ENCODE peak calls at places on chromosome 6, in six cellular contexts. One of them, this sample, is unnamed.

GRCh38 chr6:144064402-144064830 is 31.0 kb downstream of the SF3B5 start:
- DNase-seq in skeletal muscle cell: no peak
- DNase-seq in effector memory CD4-positive, alpha-beta T cell: peak
- DNase-seq in ELR: peak
- DNase-seq in caudate nucleus: no peak
- DNase-seq in coronary artery: no peak
- DNase-seq in this sample: peak

GRCh38 chr6:88449770-88450169 is 283.6 kb upstream of the CNR1 start:
- DNase-seq in skeletal muscle cell: no peak
- DNase-seq in effector memory CD4-positive, alpha-beta T cell: no peak
- DNase-seq in ELR: no peak
- DNase-seq in caudate nucleus: no peak
- DNase-seq in coronary artery: no peak
- DNase-seq in this sample: no peak

GRCh38 chr6:136547336-136547735 is 2.9 kb downstream of the MAP7 start:
- DNase-seq in skeletal muscle cell: no peak
- DNase-seq in effector memory CD4-positive, alpha-beta T cell: no peak
- DNase-seq in ELR: peak
- DNase-seq in caudate nucleus: no peak
- DNase-seq in coronary artery: no peak
- DNase-seq in this sample: no peak

GRCh38 chr6:150373260-150373701 is 4.5 kb downstream of the IYD start:
- DNase-seq in skeletal muscle cell: peak
- DNase-seq in effector memory CD4-positive, alpha-beta T cell: no peak
- DNase-seq in ELR: no peak
- DNase-seq in caudate nucleus: no peak
- DNase-seq in coronary artery: no peak
- DNase-seq in this sample: no peak

GRCh38 chr6:170136541-170137175 is 154.2 kb downstream of the DLL1 start:
- DNase-seq in skeletal muscle cell: no peak
- DNase-seq in effector memory CD4-positive, alpha-beta T cell: no peak
- DNase-seq in ELR: no peak
- DNase-seq in caudate nucleus: no peak
- DNase-seq in coronary artery: peak
- DNase-seq in this sample: no peak

GRCh38 chr6:136158398-136158797 is 91.7 kb downstream of the MTFR2 start:
- DNase-seq in skeletal muscle cell: no peak
- DNase-seq in effector memory CD4-positive, alpha-beta T cell: no peak
- DNase-seq in ELR: no peak
- DNase-seq in caudate nucleus: no peak
- DNase-seq in coronary artery: no peak
- DNase-seq in this sample: no peak

GRCh38 chr6:158207452-158207788 is 39.3 kb downstream of the GTF2H5 start:
- DNase-seq in skeletal muscle cell: no peak
- DNase-seq in effector memory CD4-positive, alpha-beta T cell: no peak
- DNase-seq in ELR: peak
- DNase-seq in caudate nucleus: no peak
- DNase-seq in coronary artery: no peak
- DNase-seq in this sample: no peak

GRCh38 chr6:139407718-139408222 is 33.3 kb upstream of the CITED2 start:
- DNase-seq in skeletal muscle cell: peak
- DNase-seq in effector memory CD4-positive, alpha-beta T cell: no peak
- DNase-seq in ELR: peak
- DNase-seq in caudate nucleus: no peak
- DNase-seq in coronary artery: no peak
- DNase-seq in this sample: no peak

GRCh38 chr6:12371641-12372146 is 81.5 kb downstream of the EDN1 start:
- DNase-seq in skeletal muscle cell: no peak
- DNase-seq in effector memory CD4-positive, alpha-beta T cell: no peak
- DNase-seq in ELR: peak
- DNase-seq in caudate nucleus: no peak
- DNase-seq in coronary artery: no peak
- DNase-seq in this sample: no peak

GRCh38 chr6:116397960-116398359 is 27.2 kb downstream of the DSE start:
- DNase-seq in skeletal muscle cell: no peak
- DNase-seq in effector memory CD4-positive, alpha-beta T cell: no peak
- DNase-seq in ELR: peak
- DNase-seq in caudate nucleus: no peak
- DNase-seq in coronary artery: no peak
- DNase-seq in this sample: no peak

GRCh38 chr6:149071997-149072396 is 245.5 kb upstream of the TAB2 start:
- DNase-seq in skeletal muscle cell: no peak
- DNase-seq in effector memory CD4-positive, alpha-beta T cell: no peak
- DNase-seq in ELR: no peak
- DNase-seq in caudate nucleus: no peak
- DNase-seq in coronary artery: no peak
- DNase-seq in this sample: no peak

GRCh38 chr6:108452725-108453195 is 108.0 kb upstream of the FOXO3 start:
- DNase-seq in skeletal muscle cell: peak
- DNase-seq in effector memory CD4-positive, alpha-beta T cell: no peak
- DNase-seq in ELR: no peak
- DNase-seq in caudate nucleus: no peak
- DNase-seq in coronary artery: no peak
- DNase-seq in this sample: no peak

GRCh38 chr6:43376551-43376981 is 7.1 kb upstream of the ZNF318 start:
- DNase-seq in skeletal muscle cell: no peak
- DNase-seq in effector memory CD4-positive, alpha-beta T cell: no peak
- DNase-seq in ELR: peak
- DNase-seq in caudate nucleus: no peak
- DNase-seq in coronary artery: no peak
- DNase-seq in this sample: no peak

GRCh38 chr6:136463796-136464542 is 86.3 kb downstream of the MAP7 start:
- DNase-seq in skeletal muscle cell: no peak
- DNase-seq in effector memory CD4-positive, alpha-beta T cell: no peak
- DNase-seq in ELR: no peak
- DNase-seq in caudate nucleus: no peak
- DNase-seq in coronary artery: no peak
- DNase-seq in this sample: no peak

GRCh38 chr6:137290601-137291261 is 71.5 kb upstream of the IFNGR1 start:
- DNase-seq in skeletal muscle cell: no peak
- DNase-seq in effector memory CD4-positive, alpha-beta T cell: no peak
- DNase-seq in ELR: no peak
- DNase-seq in caudate nucleus: no peak
- DNase-seq in coronary artery: no peak
- DNase-seq in this sample: no peak

GRCh38 chr6:24855389-24856245 is 56.9 kb upstream of the ARMH2 start:
- DNase-seq in skeletal muscle cell: peak
- DNase-seq in effector memory CD4-positive, alpha-beta T cell: peak
- DNase-seq in ELR: peak
- DNase-seq in caudate nucleus: peak
- DNase-seq in coronary artery: no peak
- DNase-seq in this sample: peak

GRCh38 chr6:33215281-33215680 is 7.0 kb downstream of the RING1 start:
- DNase-seq in skeletal muscle cell: no peak
- DNase-seq in effector memory CD4-positive, alpha-beta T cell: no peak
- DNase-seq in ELR: no peak
- DNase-seq in caudate nucleus: no peak
- DNase-seq in coronary artery: no peak
- DNase-seq in this sample: no peak

GRCh38 chr6:150680510-150680909 is 80.8 kb downstream of the PLEKHG1 start:
- DNase-seq in skeletal muscle cell: no peak
- DNase-seq in effector memory CD4-positive, alpha-beta T cell: no peak
- DNase-seq in ELR: no peak
- DNase-seq in caudate nucleus: no peak
- DNase-seq in coronary artery: no peak
- DNase-seq in this sample: no peak

This sample was measured in T-helper 9 cell.